ENCODE peak calls at places on chromosome 17, in nine cellular contexts. I is endodermal cell, R is heart left ventricle, T is GM23338, K is body of pancreas, U is A549, N is sigmoid colon, Q is PC-3, Y is RWPE1. M is an unnamed sample.

GRCh38 chr17:21376585-21376834 is 353 bp downstream of the KCNJ12 start:
- DNase-seq in I (no peak), R (no peak), T (no peak), K (no peak), U (no peak), N (no peak), Q (no peak), Y (no peak), M (no peak)

GRCh38 chr17:2015314-2015713 is 9.8 kb downstream of the RTN4RL1 start:
- DNase-seq in I (no peak), R (no peak), T (no peak), K (no peak), U (no peak), N (no peak), Q (no peak), Y (no peak), M (no peak)

GRCh38 chr17:69581061-69581955 is 166.8 kb downstream of the MAP2K6 start:
- DNase-seq in I (no peak), R (no peak), T (peak; percentile 20), K (no peak), U (no peak), N (no peak), Q (no peak), Y (no peak), M (no peak)

GRCh38 chr17:59154335-59154720 is 658 bp downstream of the SKA2 start:
- DNase-seq in I (peak; percentile 84), R (peak; percentile 41), T (peak; percentile 68), K (peak; percentile 40), U (no peak), N (peak; percentile 70), Q (peak; percentile 56), Y (peak; percentile 13), M (peak; percentile 42)

GRCh38 chr17:72021417-72022041 is 99.3 kb upstream of the SOX9 start:
- DNase-seq in I (no peak), R (no peak), T (no peak), K (no peak), U (no peak), N (no peak), Q (no peak), Y (no peak), M (no peak)

GRCh38 chr17:38560503-38561318 is 45.0 kb downstream of the SRCIN1 start:
- DNase-seq in I (peak; percentile 88), R (no peak), T (peak; percentile 62), K (no peak), U (no peak), N (no peak), Q (no peak), Y (no peak), M (no peak)

GRCh38 chr17:39090400-39090799 is 61.0 kb downstream of the PLXDC1 start:
- DNase-seq in I (no peak), R (no peak), T (no peak), K (no peak), U (no peak), N (no peak), Q (no peak), Y (no peak), M (no peak)

GRCh38 chr17:17751489-17751995 is 70.3 kb downstream of the RAI1 start:
- DNase-seq in I (peak; percentile 67), R (no peak), T (no peak), K (no peak), U (no peak), N (no peak), Q (no peak), Y (no peak), M (no peak)

GRCh38 chr17:70040336-70040735 is 34.7 kb upstream of the KCNJ16 start:
- DNase-seq in I (no peak), R (no peak), T (no peak), K (no peak), U (no peak), N (no peak), Q (peak; percentile 69), Y (peak; percentile 41), M (no peak)

GRCh38 chr17:66025551-66025950 is 166.4 kb downstream of the CEP112 start:
- DNase-seq in I (no peak), R (no peak), T (no peak), K (no peak), U (no peak), N (no peak), Q (no peak), Y (no peak), M (no peak)

GRCh38 chr17:57866723-57867122 is 16.9 kb upstream of the MRPS23 start:
- DNase-seq in I (no peak), R (no peak), T (no peak), K (no peak), U (no peak), N (no peak), Q (no peak), Y (no peak), M (no peak)
- H3K27ac ChIP-seq in I (no peak overlapping the region), R (no peak overlapping the region), T (no peak overlapping the region), K (no peak overlapping the region), U (peak overlapping the region; percentile 95), N (peak overlapping the region; percentile 93), Q (no peak overlapping the region), Y (peak overlapping the region; percentile 97), M (no peak overlapping the region)

DNA sequence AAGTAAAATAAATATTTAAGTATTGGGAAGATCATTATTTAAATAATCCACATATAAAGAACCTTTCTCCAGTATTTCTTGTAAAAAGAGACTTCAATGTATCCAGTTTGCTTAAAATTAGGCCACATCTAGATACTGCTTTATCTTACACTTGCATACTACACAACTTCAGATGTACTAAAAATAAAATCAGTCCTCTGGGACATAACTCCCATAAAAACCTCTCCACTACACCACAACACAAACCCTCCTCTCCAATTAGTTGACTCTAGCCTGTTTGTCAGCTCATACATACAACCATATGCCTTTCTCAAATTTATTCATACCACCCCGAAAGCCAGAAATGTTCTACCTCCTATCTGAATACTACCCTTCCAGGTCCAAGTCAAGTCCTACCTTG is 21.6 kb downstream of the SPOP start:
- DNase-seq in I (no peak), R (no peak), T (no peak), K (no peak), U (no peak), N (no peak), Q (no peak), Y (no peak), M (no peak)
- H3K27ac ChIP-seq in I (no peak overlapping the region), R (peak overlapping the region; percentile 39), T (no peak overlapping the region), K (no peak overlapping the region), U (no peak overlapping the region), N (no peak overlapping the region), Q (no peak overlapping the region), Y (no peak overlapping the region), M (no peak overlapping the region)

GRCh38 chr17:28471127-28471453 is 2.4 kb upstream of the SLC13A2 start:
- DNase-seq in I (no peak), R (no peak), T (no peak), K (no peak), U (no peak), N (peak; percentile 11), Q (no peak), Y (no peak), M (no peak)

GRCh38 chr17:28468781-28469180 is 4.7 kb upstream of the SLC13A2 start:
- DNase-seq in I (no peak), R (no peak), T (no peak), K (no peak), U (no peak), N (no peak), Q (peak; percentile 32), Y (no peak), M (no peak)

GRCh38 chr17:28469376-28469775 is 4.1 kb upstream of the SLC13A2 start:
- DNase-seq in I (no peak), R (no peak), T (no peak), K (no peak), U (no peak), N (peak; percentile 37), Q (no peak), Y (no peak), M (no peak)

GRCh38 chr17:28471531-28472342 is 1.7 kb upstream of the SLC13A2 start:
- DNase-seq in I (peak; percentile 43), R (no peak), T (no peak), K (no peak), U (no peak), N (peak; percentile 42), Q (peak; percentile 7), Y (peak; percentile 30), M (no peak)

DNA sequence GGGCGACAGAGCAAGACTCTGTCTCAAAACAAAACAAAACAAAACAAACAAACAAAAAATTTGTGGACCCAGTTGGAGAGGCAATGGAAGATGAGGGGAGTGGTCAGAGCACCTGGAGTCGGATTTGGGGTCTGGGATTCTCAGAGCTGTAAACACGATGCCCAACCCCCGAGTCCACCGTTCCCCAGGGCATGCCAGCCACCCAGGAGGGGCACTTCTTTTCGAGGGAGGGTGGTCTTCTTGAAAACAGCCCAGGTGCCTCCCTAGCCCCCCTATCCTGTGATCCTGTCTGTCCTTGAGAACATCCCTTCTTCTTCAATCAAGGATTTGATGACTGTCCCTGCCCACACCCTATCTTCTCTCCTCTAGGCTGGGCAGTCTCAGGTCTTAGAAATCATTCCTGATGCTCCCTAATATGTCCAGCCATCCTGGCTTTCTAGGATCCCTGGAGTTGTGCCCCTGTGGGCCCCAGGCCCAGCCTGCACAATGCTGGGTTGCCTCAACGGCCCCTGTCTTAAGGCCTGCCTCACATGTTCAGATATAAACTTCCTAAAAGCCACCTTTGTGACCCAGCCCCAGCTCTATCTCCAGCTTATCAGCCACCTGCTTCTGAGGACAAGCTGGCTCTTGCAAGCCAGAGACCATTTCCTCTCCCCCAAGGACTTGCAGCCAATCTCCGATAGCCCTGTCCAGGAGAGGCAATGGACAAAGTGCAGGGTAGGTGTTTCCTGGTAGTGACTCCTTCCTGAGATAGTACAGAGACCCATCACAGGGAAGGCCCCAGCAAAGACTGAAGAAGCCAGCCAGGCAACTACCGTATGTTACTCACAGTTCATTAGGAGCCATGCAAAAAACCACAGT is 2.9 kb upstream of the SLC13A2 start:
- DNase-seq in I (no peak), R (no peak), T (no peak), K (peak; percentile 24), U (no peak), N (peak; percentile 26), Q (no peak), Y (no peak), M (no peak)
- H3K27ac ChIP-seq in I (no peak overlapping the region), R (no peak overlapping the region), T (no peak overlapping the region), K (no peak overlapping the region), U (no peak overlapping the region), N (no peak overlapping the region), Q (no peak overlapping the region), Y (no peak overlapping the region), M (no peak overlapping the region)

GRCh38 chr17:82244413-82245140 is 15.7 kb downstream of the SLC16A3 start:
- DNase-seq in I (peak; percentile 73), R (no peak), T (no peak), K (no peak), U (no peak), N (peak; percentile 69), Q (peak; percentile 50), Y (no peak), M (no peak)

GRCh38 chr17:82246365-82247174 is 17.7 kb downstream of the SLC16A3 start:
- DNase-seq in I (no peak), R (peak; percentile 67), T (no peak), K (no peak), U (peak; percentile 92), N (no peak), Q (peak; percentile 94), Y (peak; percentile 84), M (no peak)

GRCh38 chr17:82243648-82244412 is 15.0 kb downstream of the SLC16A3 start:
- DNase-seq in I (no peak), R (no peak), T (no peak), K (no peak), U (no peak), N (peak; percentile 53), Q (peak; percentile 33), Y (no peak), M (no peak)

GRCh38 chr17:82246040-82246364 is 17.2 kb downstream of the SLC16A3 start:
- DNase-seq in I (peak; percentile 44), R (no peak), T (no peak), K (no peak), U (no peak), N (peak; percentile 59), Q (no peak), Y (no peak), M (no peak)

GRCh38 chr17:82245144-82246039 is 16.6 kb downstream of the SLC16A3 start:
- DNase-seq in I (peak; percentile 52), R (no peak), T (no peak), K (no peak), U (no peak), N (peak; percentile 73), Q (no peak), Y (no peak), M (peak; percentile 73)
- H3K27ac ChIP-seq in I (peak overlapping the region; percentile 24), R (no peak overlapping the region), T (no peak overlapping the region), K (peak overlapping the region; percentile 48), U (peak overlapping the region; percentile 72), N (peak overlapping the region; percentile 79), Q (peak overlapping the region; percentile 94), Y (peak overlapping the region; percentile 99), M (no peak overlapping the region)